ENCODE peak calls at places on chromosome 11, in five cellular contexts. One of them, this sample, is unnamed.

GRCh38 chr11:22785251-22785650 is 44.4 kb downstream of the SVIP start:
- DNase-seq in foreskin fibroblast: no peak
- DNase-seq in brain microvascular endothelial cell: peak; percentile 37
- DNase-seq in neural crest cell: no peak
- DNase-seq in Peyer's patch: no peak
- DNase-seq in this sample: no peak

GRCh38 chr11:118929496-118930151 is 3.9 kb upstream of the BCL9L start:
- DNase-seq in neural crest cell: peak; percentile 78
- DNase-seq in foreskin fibroblast: peak; percentile 81
- DNase-seq in Peyer's patch: peak; percentile 87
- DNase-seq in brain microvascular endothelial cell: peak; percentile 75
- DNase-seq in this sample: peak; percentile 90

GRCh38 chr11:75032550-75032935 is 43.8 kb downstream of the NEU3 start:
- DNase-seq in brain microvascular endothelial cell: no peak
- DNase-seq in Peyer's patch: no peak
- DNase-seq in neural crest cell: no peak
- DNase-seq in foreskin fibroblast: no peak
- DNase-seq in this sample: no peak

GRCh38 chr11:63892233-63892632 is 24.7 kb downstream of the RCOR2 start:
- DNase-seq in brain microvascular endothelial cell: peak; percentile 28
- DNase-seq in neural crest cell: no peak
- DNase-seq in Peyer's patch: no peak
- DNase-seq in foreskin fibroblast: peak; percentile 64
- DNase-seq in this sample: no peak

GRCh38 chr11:119983816-119984215 is 154.1 kb downstream of the TRIM29 start:
- DNase-seq in brain microvascular endothelial cell: no peak
- DNase-seq in Peyer's patch: no peak
- DNase-seq in foreskin fibroblast: no peak
- DNase-seq in neural crest cell: no peak
- DNase-seq in this sample: no peak

GRCh38 chr11:62539238-62539925 is 7.2 kb downstream of the AHNAK start:
- DNase-seq in foreskin fibroblast: peak; percentile 98
- DNase-seq in Peyer's patch: no peak
- DNase-seq in brain microvascular endothelial cell: peak; percentile 62
- DNase-seq in neural crest cell: no peak
- DNase-seq in this sample: no peak

GRCh38 chr11:101478587-101479375 is 105.0 kb downstream of the TRPC6 start:
- DNase-seq in neural crest cell: no peak
- DNase-seq in Peyer's patch: no peak
- DNase-seq in foreskin fibroblast: peak; percentile 24
- DNase-seq in brain microvascular endothelial cell: no peak
- DNase-seq in this sample: no peak

GRCh38 chr11:75165721-75166120 is 14.8 kb downstream of the SLCO2B1 start:
- DNase-seq in brain microvascular endothelial cell: no peak
- DNase-seq in neural crest cell: no peak
- DNase-seq in Peyer's patch: no peak
- DNase-seq in foreskin fibroblast: no peak
- DNase-seq in this sample: no peak

GRCh38 chr11:12244156-12244555 is 133.2 kb upstream of the PARVA start:
- DNase-seq in Peyer's patch: no peak
- DNase-seq in foreskin fibroblast: no peak
- DNase-seq in neural crest cell: no peak
- DNase-seq in brain microvascular endothelial cell: no peak
- DNase-seq in this sample: no peak

GRCh38 chr11:2653930-2654739 is 45.7 kb downstream of the KCNQ1OT1 start:
- DNase-seq in foreskin fibroblast: no peak
- DNase-seq in Peyer's patch: no peak
- DNase-seq in brain microvascular endothelial cell: no peak
- DNase-seq in neural crest cell: no peak
- DNase-seq in this sample: no peak

GRCh38 chr11:117806906-117807305 is 9.9 kb upstream of the DSCAML1 start:
- DNase-seq in Peyer's patch: no peak
- DNase-seq in foreskin fibroblast: no peak
- DNase-seq in brain microvascular endothelial cell: no peak
- DNase-seq in neural crest cell: no peak
- DNase-seq in this sample: no peak

GRCh38 chr11:95703059-95703458 is 86.5 kb downstream of the FAM76B start:
- DNase-seq in brain microvascular endothelial cell: no peak
- DNase-seq in Peyer's patch: no peak
- DNase-seq in foreskin fibroblast: no peak
- DNase-seq in neural crest cell: no peak
- DNase-seq in this sample: no peak

GRCh38 chr11:19891050-19891449 is 178.4 kb downstream of the NAV2 start:
- DNase-seq in foreskin fibroblast: no peak
- DNase-seq in brain microvascular endothelial cell: no peak
- DNase-seq in Peyer's patch: no peak
- DNase-seq in neural crest cell: no peak
- DNase-seq in this sample: no peak

GRCh38 chr11:92670293-92670890 is 299.1 kb upstream of the MTNR1B start:
- DNase-seq in Peyer's patch: no peak
- DNase-seq in brain microvascular endothelial cell: no peak
- DNase-seq in neural crest cell: no peak
- DNase-seq in foreskin fibroblast: no peak
- DNase-seq in this sample: no peak

GRCh38 chr11:15941206-15941770 is 415.1 kb downstream of the SOX6 start:
- DNase-seq in neural crest cell: peak; percentile 39
- DNase-seq in brain microvascular endothelial cell: no peak
- DNase-seq in Peyer's patch: no peak
- DNase-seq in foreskin fibroblast: peak; percentile 71
- DNase-seq in this sample: no peak

GRCh38 chr11:122709042-122709760 is 53.7 kb downstream of the UBASH3B start:
- DNase-seq in brain microvascular endothelial cell: peak; percentile 84
- DNase-seq in Peyer's patch: no peak
- DNase-seq in foreskin fibroblast: peak; percentile 93
- DNase-seq in neural crest cell: no peak
- DNase-seq in this sample: no peak

GRCh38 chr11:116109228-116109627 is 605.0 kb upstream of the CADM1 start:
- DNase-seq in foreskin fibroblast: no peak
- DNase-seq in brain microvascular endothelial cell: peak; percentile 27
- DNase-seq in neural crest cell: no peak
- DNase-seq in Peyer's patch: no peak
- DNase-seq in this sample: no peak

GRCh38 chr11:8839957-8840945 is 70.7 kb upstream of the AKIP1 start:
- DNase-seq in brain microvascular endothelial cell: no peak
- DNase-seq in Peyer's patch: no peak
- DNase-seq in foreskin fibroblast: peak; percentile 36
- DNase-seq in neural crest cell: peak; percentile 29
- DNase-seq in this sample: no peak

GRCh38 chr11:93652161-93652597 is 9.3 kb upstream of the CEP295 start:
- DNase-seq in neural crest cell: peak; percentile 70
- DNase-seq in foreskin fibroblast: peak; percentile 68
- DNase-seq in Peyer's patch: no peak
- DNase-seq in brain microvascular endothelial cell: peak; percentile 50
- DNase-seq in this sample: no peak

GRCh38 chr11:130535530-130535929 is 87.1 kb downstream of the ADAMTS15 start:
- DNase-seq in foreskin fibroblast: no peak
- DNase-seq in neural crest cell: no peak
- DNase-seq in Peyer's patch: no peak
- DNase-seq in brain microvascular endothelial cell: no peak
- DNase-seq in this sample: no peak

GRCh38 chr11:5722622-5723021 is 13.6 kb upstream of the OR56B1 start:
- DNase-seq in Peyer's patch: no peak
- DNase-seq in neural crest cell: no peak
- DNase-seq in foreskin fibroblast: no peak
- DNase-seq in brain microvascular endothelial cell: no peak
- DNase-seq in this sample: no peak

GRCh38 chr11:6693342-6694228 is 10.4 kb upstream of the MRPL17 start:
- DNase-seq in neural crest cell: no peak
- DNase-seq in foreskin fibroblast: peak; percentile 94
- DNase-seq in Peyer's patch: no peak
- DNase-seq in brain microvascular endothelial cell: peak; percentile 94
- DNase-seq in this sample: no peak

GRCh38 chr11:62054484-62055121 is 69.2 kb upstream of the INCENP start:
- DNase-seq in Peyer's patch: no peak
- DNase-seq in neural crest cell: no peak
- DNase-seq in brain microvascular endothelial cell: no peak
- DNase-seq in foreskin fibroblast: peak; percentile 25
- DNase-seq in this sample: no peak

GRCh38 chr11:133181672-133182071 is 350.6 kb downstream of the OPCML start:
- DNase-seq in neural crest cell: no peak
- DNase-seq in foreskin fibroblast: no peak
- DNase-seq in brain microvascular endothelial cell: no peak
- DNase-seq in Peyer's patch: no peak
- DNase-seq in this sample: no peak

GRCh38 chr11:108203075-108203474 is 19.4 kb downstream of the NPAT start:
- DNase-seq in Peyer's patch: no peak
- DNase-seq in neural crest cell: no peak
- DNase-seq in brain microvascular endothelial cell: no peak
- DNase-seq in foreskin fibroblast: no peak
- DNase-seq in this sample: no peak

GRCh38 chr11:8794677-8795103 is 112.1 kb downstream of the RPL27A start:
- DNase-seq in Peyer's patch: no peak
- DNase-seq in brain microvascular endothelial cell: no peak
- DNase-seq in foreskin fibroblast: no peak
- DNase-seq in neural crest cell: no peak
- DNase-seq in this sample: no peak

GRCh38 chr11:111663820-111664219 is 61.6 kb downstream of the SIK2 start:
- DNase-seq in neural crest cell: no peak
- DNase-seq in foreskin fibroblast: no peak
- DNase-seq in brain microvascular endothelial cell: peak; percentile 38
- DNase-seq in Peyer's patch: no peak
- DNase-seq in this sample: no peak

GRCh38 chr11:2451336-2451735 is 6.5 kb downstream of the KCNQ1 start:
- DNase-seq in Peyer's patch: no peak
- DNase-seq in brain microvascular endothelial cell: no peak
- DNase-seq in foreskin fibroblast: no peak
- DNase-seq in neural crest cell: no peak
- DNase-seq in this sample: no peak

GRCh38 chr11:123509737-123510578 is 79.9 kb downstream of the GRAMD1B start:
- DNase-seq in neural crest cell: peak; percentile 51
- DNase-seq in foreskin fibroblast: peak; percentile 54
- DNase-seq in Peyer's patch: no peak
- DNase-seq in brain microvascular endothelial cell: peak; percentile 70
- DNase-seq in this sample: peak; percentile 81

DNA sequence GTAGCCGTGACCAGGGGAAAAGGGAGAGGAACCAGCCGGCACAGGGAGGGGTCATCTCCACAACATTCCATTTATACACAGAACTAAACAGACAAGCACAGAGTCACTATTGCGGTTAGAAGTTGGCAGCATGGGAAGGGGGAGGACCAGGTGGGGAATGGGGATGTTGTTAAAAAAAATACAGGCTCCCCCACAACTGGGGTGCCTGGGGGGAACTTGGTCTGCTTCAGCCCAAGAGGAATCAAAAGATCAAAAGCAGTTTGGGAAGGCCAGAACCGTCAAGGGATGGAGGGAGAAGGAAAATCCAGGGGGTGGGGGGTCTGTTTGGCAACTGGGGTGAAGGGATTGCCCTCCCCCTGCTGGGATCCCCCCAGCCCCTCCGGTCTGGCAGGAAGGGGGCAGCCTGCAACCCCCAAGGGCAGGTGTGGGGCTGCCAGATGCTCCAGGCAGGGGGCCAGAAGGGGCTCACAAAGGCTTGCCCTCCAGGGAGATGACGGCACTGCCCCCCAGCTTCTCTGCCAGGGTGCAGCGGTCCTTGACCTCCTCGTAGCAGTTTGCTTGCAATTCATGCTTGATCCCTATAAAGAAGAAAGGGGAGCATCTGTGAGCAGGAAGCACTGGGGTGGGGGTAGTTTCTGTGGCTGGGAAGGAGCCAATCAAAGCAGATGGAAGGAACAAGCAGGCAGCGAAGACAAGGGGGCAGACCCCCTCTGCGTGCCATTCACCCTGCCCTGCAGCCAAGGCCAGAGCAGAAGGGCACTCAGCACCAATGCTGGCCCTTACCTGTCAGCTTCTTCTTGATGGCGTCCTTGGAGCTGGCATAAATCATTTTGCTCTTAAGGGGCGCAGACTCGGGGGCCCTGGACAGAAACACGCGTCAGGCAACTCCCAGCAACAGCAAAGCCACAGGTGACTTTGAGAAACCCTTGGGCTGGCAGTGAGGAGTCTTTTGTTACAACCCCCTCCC is 2.8 kb downstream of the CFL1 start:
- DNase-seq in Peyer's patch: no peak
- DNase-seq in foreskin fibroblast: no peak
- DNase-seq in neural crest cell: no peak
- DNase-seq in brain microvascular endothelial cell: no peak
- DNase-seq in this sample: no peak
- TF ChIP-seq CTCF in Peyer's patch: no peak
- TF ChIP-seq CTCF in foreskin fibroblast: no peak
- TF ChIP-seq CTCF in neural crest cell: no peak
- TF ChIP-seq CTCF in brain microvascular endothelial cell: no peak
- TF ChIP-seq CTCF in this sample: no peak

GRCh38 chr11:67420646-67421420 is 5.4 kb downstream of the CARNS1 start:
- DNase-seq in Peyer's patch: peak; percentile 99
- DNase-seq in brain microvascular endothelial cell: peak; percentile 88
- DNase-seq in neural crest cell: peak; percentile 94
- DNase-seq in foreskin fibroblast: peak; percentile 97
- DNase-seq in this sample: peak; percentile 99
- TF ChIP-seq CTCF in Peyer's patch: peak; percentile 30
- TF ChIP-seq CTCF in brain microvascular endothelial cell: no peak
- TF ChIP-seq CTCF in neural crest cell: no peak
- TF ChIP-seq CTCF in foreskin fibroblast: no peak
- TF ChIP-seq CTCF in this sample: peak; percentile 19

DNA sequence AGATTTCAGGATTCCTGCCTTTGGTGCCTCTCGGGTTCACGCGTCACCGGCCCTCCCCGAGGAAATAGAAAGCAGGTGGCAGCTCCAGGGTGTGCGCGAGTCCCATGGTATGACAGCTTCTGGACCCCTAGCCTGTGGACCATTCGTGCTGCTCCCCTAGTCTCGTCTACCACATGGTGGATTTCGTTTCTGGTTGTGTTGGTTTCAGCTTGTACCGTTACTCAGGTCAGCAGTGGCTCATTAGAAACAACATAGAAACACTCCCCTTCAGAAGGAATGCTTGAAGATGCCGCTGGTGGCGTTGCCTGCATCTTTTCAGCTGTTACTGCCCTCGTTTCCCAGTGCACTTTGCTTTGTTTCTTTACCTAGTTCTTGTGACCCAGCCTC is 705 bp downstream of the TTC17 start:
- DNase-seq in neural crest cell: no peak
- DNase-seq in Peyer's patch: no peak
- DNase-seq in brain microvascular endothelial cell: peak; percentile 17
- DNase-seq in foreskin fibroblast: peak; percentile 58
- DNase-seq in this sample: no peak
- TF ChIP-seq CTCF in neural crest cell: no peak
- TF ChIP-seq CTCF in Peyer's patch: no peak
- TF ChIP-seq CTCF in brain microvascular endothelial cell: peak; percentile 12
- TF ChIP-seq CTCF in foreskin fibroblast: no peak
- TF ChIP-seq CTCF in this sample: no peak

GRCh38 chr11:72395993-72396392 is 38.3 kb downstream of the CLPB start:
- DNase-seq in Peyer's patch: no peak
- DNase-seq in foreskin fibroblast: no peak
- DNase-seq in neural crest cell: no peak
- DNase-seq in brain microvascular endothelial cell: no peak
- DNase-seq in this sample: peak; percentile 48

GRCh38 chr11:72393303-72393702 is 41.0 kb downstream of the CLPB start:
- DNase-seq in brain microvascular endothelial cell: no peak
- DNase-seq in neural crest cell: no peak
- DNase-seq in foreskin fibroblast: no peak
- DNase-seq in Peyer's patch: no peak
- DNase-seq in this sample: no peak

GRCh38 chr11:72394456-72394855 is 39.9 kb downstream of the CLPB start:
- DNase-seq in Peyer's patch: no peak
- DNase-seq in brain microvascular endothelial cell: no peak
- DNase-seq in neural crest cell: no peak
- DNase-seq in foreskin fibroblast: no peak
- DNase-seq in this sample: peak; percentile 10

GRCh38 chr11:72389116-72389515 is 45.2 kb downstream of the CLPB start:
- DNase-seq in foreskin fibroblast: no peak
- DNase-seq in brain microvascular endothelial cell: no peak
- DNase-seq in Peyer's patch: no peak
- DNase-seq in neural crest cell: no peak
- DNase-seq in this sample: no peak

GRCh38 chr11:72391638-72392423 is 42.5 kb downstream of the CLPB start:
- DNase-seq in Peyer's patch: no peak
- DNase-seq in brain microvascular endothelial cell: no peak
- DNase-seq in neural crest cell: no peak
- DNase-seq in foreskin fibroblast: no peak
- DNase-seq in this sample: peak; percentile 45
- TF ChIP-seq CTCF in Peyer's patch: no peak
- TF ChIP-seq CTCF in brain microvascular endothelial cell: no peak
- TF ChIP-seq CTCF in neural crest cell: no peak
- TF ChIP-seq CTCF in foreskin fibroblast: no peak
- TF ChIP-seq CTCF in this sample: no peak